ENCODE peak calls at places on chromosomes 6 and 20, in eight cellular contexts. H is cardiac muscle cell, N is heart right ventricle, O is RWPE2, A is coronary artery, R is OCI-LY7, F is tibial nerve, V is mammary epithelial cell. I is an unnamed sample.

GRCh38 chr6:22878706-22879105 is 309.3 kb downstream of the HDGFL1 start:
- DNase-seq in A (no peak), H (no peak), N (no peak), F (no peak), V (peak), R (no peak), O (no peak), I (no peak)

GRCh38 chr6:1856381-1856780 is 246.7 kb downstream of the FOXC1 start:
- DNase-seq in H (peak), R (peak), V (peak), N (no peak), O (no peak), F (peak), A (no peak), I (no peak)

GRCh38 chr20:38302721-38303120 is 1.2 kb upstream of the BPI start:
- DNase-seq in V (no peak), H (no peak), R (no peak), N (no peak), F (no peak), O (no peak), A (no peak), I (no peak)

GRCh38 chr6:14682821-14683220 is 563.0 kb upstream of the JARID2 start:
- DNase-seq in A (no peak), H (peak), R (no peak), V (peak), O (no peak), F (no peak), N (no peak), I (no peak)

GRCh38 chr6:109799664-109800063 is 108.6 kb downstream of the FIG4 start:
- DNase-seq in V (peak), H (no peak), F (no peak), O (no peak), A (no peak), R (no peak), N (no peak), I (no peak)

GRCh38 chr20:14963262-14963663 is 625.9 kb upstream of the FLRT3 start:
- DNase-seq in N (no peak), V (peak), F (no peak), A (no peak), H (peak), R (no peak), O (peak), I (no peak)

GRCh38 chr20:11881453-11881852 is 36.2 kb upstream of the BTBD3 start:
- DNase-seq in N (no peak), H (no peak), O (no peak), A (no peak), V (no peak), F (no peak), R (no peak), I (no peak)

GRCh38 chr6:96194675-96195074 is 178.9 kb downstream of the FUT9 start:
- DNase-seq in H (no peak), A (no peak), N (no peak), O (no peak), R (no peak), V (no peak), F (no peak), I (no peak)

GRCh38 chr6:130593948-130594347 is 228.1 kb downstream of the TMEM200A start:
- DNase-seq in F (no peak), H (no peak), R (no peak), N (no peak), O (no peak), V (no peak), A (no peak), I (no peak)

GRCh38 chr6:107082045-107082444 is 33.3 kb downstream of the BEND3 start:
- DNase-seq in V (peak), R (no peak), O (no peak), N (no peak), A (no peak), H (peak), F (no peak), I (no peak)

GRCh38 chr20:38321959-38322598 is 18.1 kb downstream of the BPI start:
- DNase-seq in N (no peak), A (no peak), F (no peak), O (no peak), R (no peak), H (peak), V (peak), I (peak)

GRCh38 chr6:133890941-133891813 is 2.3 kb downstream of the TCF21 start:
- DNase-seq in R (no peak), V (no peak), O (no peak), A (peak), H (peak), N (peak), F (no peak), I (no peak)

GRCh38 chr6:4967301-4968030 is 36.4 kb downstream of the RPP40 start:
- DNase-seq in H (peak), A (no peak), V (no peak), N (no peak), O (no peak), R (no peak), F (no peak), I (no peak)

GRCh38 chr6:53361549-53362031 is 12.8 kb upstream of the ELOVL5 start:
- DNase-seq in F (no peak), H (peak), A (no peak), R (no peak), V (peak), O (no peak), N (peak), I (no peak)

GRCh38 chr20:22504829-22505377 is 79.5 kb downstream of the FOXA2 start:
- DNase-seq in O (no peak), H (no peak), A (no peak), N (no peak), F (no peak), V (no peak), R (no peak), I (no peak)
- H3K27ac ChIP-seq in O (no peak), H (no peak), A (no peak), N (no peak), F (no peak), V (no peak), R (no peak), I (no peak)

DNA sequence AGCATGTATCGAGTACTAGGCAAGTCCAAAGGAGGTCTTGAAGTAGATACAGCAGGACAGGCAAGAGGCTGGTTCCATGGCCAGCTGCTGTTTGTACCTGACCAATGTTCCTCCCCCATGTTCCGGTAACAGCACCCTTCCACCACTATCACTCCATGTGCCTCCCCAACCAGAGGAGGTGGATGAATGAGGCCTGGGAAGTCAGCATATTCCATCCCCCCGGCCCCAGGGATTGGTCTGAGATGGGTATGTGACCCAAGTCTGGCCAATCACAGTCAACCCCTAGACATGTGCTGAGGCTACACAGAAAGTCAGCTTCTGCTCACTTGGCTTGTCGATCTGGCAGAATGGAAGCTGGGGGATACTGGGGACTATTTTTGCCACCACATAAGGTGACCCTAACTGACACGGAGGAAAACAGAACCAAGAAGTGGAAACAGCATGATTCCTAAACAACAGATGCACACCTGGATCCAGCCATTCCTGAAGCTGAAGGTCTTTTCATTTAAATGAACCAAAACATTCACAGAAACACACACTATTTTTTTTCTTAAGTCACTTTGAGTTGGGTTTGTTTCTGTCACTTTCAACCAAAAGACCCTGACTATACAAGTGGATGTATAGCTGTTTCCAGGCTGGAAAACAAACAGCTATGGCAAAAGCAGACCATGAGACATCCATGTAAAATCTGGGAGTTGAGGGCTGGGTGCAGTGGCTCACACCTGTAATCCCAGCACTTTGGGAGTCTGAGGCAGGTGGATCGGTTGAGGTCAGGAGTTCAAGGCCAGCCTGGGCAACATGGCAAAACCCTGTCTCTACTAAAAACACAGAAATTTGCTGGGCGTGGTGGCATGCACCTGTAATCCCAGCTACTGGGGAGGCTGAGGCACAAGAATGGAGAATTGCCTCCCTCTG is 70.4 kb upstream of the PTPN1 start:
- DNase-seq in V (no peak), O (no peak), R (no peak), H (no peak), N (no peak), A (no peak), F (no peak), I (no peak)
- H3K27ac ChIP-seq in V (peak), O (peak), R (no peak), H (no peak), N (no peak), A (peak), F (peak), I (no peak)

GRCh38 chr20:34970193-34971037 is 14.7 kb downstream of the MYH7B start:
- DNase-seq in A (no peak), H (no peak), O (peak), N (no peak), R (no peak), V (no peak), F (no peak), I (peak)

GRCh38 chr20:34971873-34972235 is 16.2 kb downstream of the MYH7B start:
- DNase-seq in O (no peak), F (no peak), R (no peak), A (no peak), H (no peak), N (no peak), V (no peak), I (no peak)

GRCh38 chr20:34968020-34968775 is 12.5 kb downstream of the MYH7B start:
- DNase-seq in F (no peak), O (peak), A (peak), N (no peak), R (no peak), H (no peak), V (peak), I (no peak)

GRCh38 chr20:34974246-34974645 is 18.6 kb downstream of the MYH7B start:
- DNase-seq in F (no peak), A (no peak), R (no peak), H (no peak), V (no peak), O (no peak), N (no peak), I (no peak)

DNA sequence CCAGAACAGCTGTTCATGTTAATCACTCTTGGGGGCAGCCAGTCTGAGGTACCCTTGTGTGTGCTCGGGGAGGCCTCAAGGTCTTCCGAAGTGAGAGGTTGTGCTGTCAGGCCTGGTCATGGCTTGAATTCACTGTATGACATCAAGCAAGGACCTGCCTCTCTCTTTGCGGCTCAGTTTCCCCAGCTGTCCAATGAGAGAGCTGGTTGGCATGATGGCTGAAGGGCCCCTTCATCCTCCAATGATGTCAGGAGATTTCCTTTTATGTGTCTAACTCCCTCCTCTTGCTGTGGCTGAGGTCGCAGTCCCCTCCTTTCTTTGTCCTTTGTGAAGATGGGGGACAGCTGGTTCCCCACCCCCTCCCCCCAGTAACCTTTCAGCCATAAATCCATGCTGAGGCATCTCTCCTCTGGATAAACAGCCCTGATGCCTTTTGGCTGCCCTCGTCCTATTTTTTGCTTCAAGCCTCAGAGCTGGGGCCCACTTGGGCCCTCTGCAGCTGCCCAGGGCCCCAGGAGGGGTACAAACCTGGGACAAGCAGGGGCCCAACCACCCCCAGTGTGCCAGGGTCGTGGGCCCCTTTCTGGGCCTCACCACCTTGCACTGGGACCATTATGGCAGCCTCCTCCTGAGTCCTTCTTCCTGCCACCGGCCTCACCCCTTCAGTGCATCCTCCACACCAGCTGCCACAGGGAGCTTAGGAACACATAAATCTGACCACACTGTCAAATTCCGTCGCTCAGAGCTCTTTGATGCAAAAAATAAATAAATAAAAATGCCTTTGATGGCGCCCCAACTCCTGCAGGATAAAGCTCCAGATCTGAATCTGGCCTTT is 15.6 kb downstream of the MYH7B start:
- DNase-seq in O (peak), H (no peak), A (no peak), V (no peak), F (no peak), N (no peak), R (no peak), I (no peak)
- H3K27ac ChIP-seq in O (no peak), H (peak), A (no peak), V (no peak), F (no peak), N (no peak), R (no peak), I (peak)

DNA sequence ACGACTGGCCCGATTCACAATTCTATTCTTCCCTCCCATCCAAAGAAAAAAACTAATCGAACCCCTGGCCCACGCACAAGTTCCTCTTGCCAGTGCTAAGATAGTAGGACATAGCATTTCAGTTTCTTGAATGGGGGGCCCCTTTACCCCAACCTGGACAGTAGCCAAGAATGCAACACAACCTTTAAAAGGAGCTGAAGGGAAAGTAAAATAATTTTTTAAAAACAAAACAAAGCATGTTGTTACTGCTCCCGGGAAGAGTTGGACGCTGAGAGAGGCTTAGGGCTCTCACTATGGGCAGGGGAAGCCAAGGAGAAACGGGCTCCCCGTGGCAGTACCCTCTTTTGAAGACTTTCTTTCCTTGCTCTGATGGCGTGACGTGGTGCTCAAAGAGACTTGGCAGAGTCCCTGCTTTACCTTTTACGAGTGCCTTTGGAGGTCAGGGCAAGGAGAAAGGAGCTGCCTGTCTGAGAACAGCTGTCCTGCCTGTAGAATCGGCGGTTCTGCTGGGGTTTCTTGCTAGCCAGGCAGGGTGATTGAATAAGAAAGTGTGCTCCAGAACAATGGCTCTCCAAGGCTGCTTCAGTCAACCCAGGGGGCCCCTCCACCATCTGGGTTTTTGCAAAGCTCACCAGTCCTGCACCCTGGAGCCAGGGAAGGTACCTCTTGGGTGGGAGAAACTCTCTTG is 5.8 kb downstream of the TFAP2C start:
- DNase-seq in H (no peak), F (no peak), R (no peak), A (no peak), O (no peak), V (peak), N (no peak), I (no peak)
- H3K27ac ChIP-seq in H (no peak), F (no peak), R (no peak), A (no peak), O (peak), V (peak), N (no peak), I (no peak)

DNA sequence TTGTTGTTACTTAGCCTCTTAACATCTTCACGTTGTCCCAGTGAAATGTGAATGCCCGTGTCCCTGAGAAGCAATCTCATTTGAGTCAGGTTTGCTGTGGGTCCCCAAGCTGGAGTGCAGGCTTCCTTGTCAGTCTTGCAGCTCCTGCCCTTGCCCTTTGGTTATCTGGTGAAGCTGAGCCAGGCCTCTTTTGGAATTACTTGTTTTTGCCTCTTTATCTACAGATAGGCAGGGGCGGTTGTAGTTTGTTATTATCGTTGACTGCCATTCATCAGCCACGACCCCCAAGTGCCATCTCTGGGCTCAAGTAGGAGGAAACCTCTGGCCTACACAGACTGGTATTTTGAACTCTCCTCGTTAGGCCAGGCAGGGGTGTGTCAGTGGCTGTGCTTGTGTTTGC is 2.2 kb downstream of the TMEM14C start:
- DNase-seq in F (no peak), V (no peak), A (no peak), H (no peak), O (no peak), R (no peak), N (no peak), I (no peak)
- H3K27ac ChIP-seq in F (no peak), V (no peak), A (no peak), H (peak), O (no peak), R (no peak), N (peak), I (no peak)

GRCh38 chr6:85465762-85466161 is 15.9 kb downstream of the NT5E start:
- DNase-seq in R (no peak), N (no peak), V (no peak), H (no peak), O (no peak), F (no peak), A (no peak), I (no peak)
- H3K27ac ChIP-seq in R (no peak), N (no peak), V (peak), H (no peak), O (peak), F (no peak), A (peak), I (no peak)

GRCh38 chr6:128204621-128205020 is 303.8 kb upstream of the THEMIS start:
- DNase-seq in F (no peak), O (no peak), V (peak), N (no peak), R (no peak), A (no peak), H (peak), I (no peak)

GRCh38 chr6:128209771-128210170 is 308.9 kb upstream of the THEMIS start:
- DNase-seq in V (no peak), N (no peak), R (no peak), A (no peak), H (peak), F (no peak), O (peak), I (no peak)

GRCh38 chr6:128208078-128208477 is 307.2 kb upstream of the THEMIS start:
- DNase-seq in R (no peak), H (peak), F (no peak), O (no peak), N (no peak), V (peak), A (no peak), I (no peak)

DNA sequence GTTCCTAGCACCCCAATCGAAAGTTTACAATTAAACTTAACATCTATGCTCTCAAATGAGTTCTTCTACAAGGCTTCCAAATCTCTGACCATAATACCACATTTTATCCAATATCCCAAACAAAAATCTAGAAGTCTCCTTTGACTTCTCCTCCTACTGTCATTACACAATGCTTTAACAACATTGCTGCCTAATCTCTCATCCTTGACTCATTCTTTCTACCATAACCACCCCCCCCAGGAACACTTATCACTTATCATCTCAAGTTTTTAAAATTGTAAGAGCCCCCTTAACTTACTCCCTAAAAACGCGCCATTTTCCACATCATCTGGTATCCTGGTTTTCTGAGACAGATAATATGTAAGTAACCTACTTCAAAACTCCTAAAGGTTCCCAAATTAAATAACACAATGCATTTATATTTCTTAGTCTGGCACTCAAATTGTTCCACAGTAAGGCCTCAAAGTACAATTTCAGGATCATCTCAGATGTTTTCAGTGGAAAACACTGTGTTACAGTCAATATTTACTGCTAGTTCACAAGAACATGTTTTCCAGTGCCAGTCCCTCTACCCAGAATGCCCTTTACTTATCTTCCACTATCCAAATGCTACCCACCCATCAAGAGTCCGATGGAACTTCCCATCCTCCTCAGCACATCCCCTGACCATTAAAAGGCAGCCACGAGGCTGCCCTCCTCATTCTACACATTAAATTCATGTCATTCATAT is 308.2 kb upstream of the THEMIS start:
- DNase-seq in H (peak), O (no peak), F (no peak), R (no peak), N (no peak), V (peak), A (no peak), I (no peak)
- H3K27ac ChIP-seq in H (no peak), O (peak), F (no peak), R (no peak), N (no peak), V (no peak), A (no peak), I (no peak)

GRCh38 chr20:52992632-52993031 is 20.5 kb downstream of the TSHZ2 start:
- DNase-seq in V (no peak), A (no peak), H (no peak), N (no peak), R (no peak), F (no peak), O (no peak), I (no peak)
- H3K27ac ChIP-seq in V (no peak), A (peak), H (peak), N (peak), R (no peak), F (peak), O (no peak), I (no peak)